ENCODE peak calls at places on chromosomes 4 and X, in six cellular contexts. S, L, H, U, T and R are unnamed samples.

GRCh38 chr4:185578284-185578683 is 43.0 kb upstream of the PDLIM3 start:
- DNase-seq in S (no peak), L (no peak), H (no peak), U (no peak), T (no peak), R (no peak)

GRCh38 chr4:17552427-17552826 is 24.6 kb upstream of the LAP3 start:
- DNase-seq in S (no peak), L (no peak), H (no peak), U (no peak), T (no peak), R (no peak)

GRCh38 chrX:122552291-122552800 is 631.7 kb upstream of the GRIA3 start:
- DNase-seq in S (no peak), L (no peak), H (peak; percentile 48), U (no peak), T (no peak), R (no peak)

GRCh38 chrX:73131276-73131675 is 52.0 kb upstream of the PABPC1L2A start:
- DNase-seq in S (no peak), L (no peak), H (no peak), U (no peak), T (no peak), R (no peak)

GRCh38 chr4:25154594-25155265 is 5.5 kb downstream of the SEPSECS start:
- DNase-seq in S (no peak), L (no peak), H (no peak), U (no peak), T (no peak), R (no peak)

GRCh38 chr4:126192506-126192905 is 877.8 kb downstream of the FAT4 start:
- DNase-seq in S (no peak), L (no peak), H (no peak), U (no peak), T (no peak), R (no peak)

GRCh38 chrX:115642895-115643530 is 82.0 kb downstream of the PLS3 start:
- DNase-seq in S (peak; percentile 54), L (no peak), H (peak; percentile 87), U (peak; percentile 45), T (peak; percentile 77), R (peak; percentile 31)

GRCh38 chr4:70511365-70511764 is 7.0 kb upstream of the AMTN start:
- DNase-seq in S (no peak), L (no peak), H (no peak), U (no peak), T (no peak), R (no peak)

GRCh38 chr4:88900432-88900831 is 156.6 kb downstream of the FAM13A start:
- DNase-seq in S (no peak), L (no peak), H (peak; percentile 45), U (no peak), T (peak; percentile 81), R (no peak)

GRCh38 chr4:162272215-162272614 is 108.4 kb upstream of the FSTL5 start:
- DNase-seq in S (no peak), L (no peak), H (no peak), U (no peak), T (no peak), R (no peak)

GRCh38 chrX:48514126-48514806 is 5.5 kb downstream of the PORCN start:
- DNase-seq in S (no peak), L (no peak), H (no peak), U (no peak), T (no peak), R (no peak)

GRCh38 chr4:26088433-26088928 is 174.5 kb downstream of the SMIM20 start:
- DNase-seq in S (no peak), L (no peak), H (peak; percentile 26), U (no peak), T (peak; percentile 78), R (peak; percentile 34)

GRCh38 chrX:103722505-103722904 is 11.8 kb downstream of the TMEM31 start:
- DNase-seq in S (no peak), L (peak; percentile 14), H (peak; percentile 41), U (no peak), T (peak; percentile 46), R (no peak)

GRCh38 chrX:72142931-72143709 is 11.4 kb upstream of the RTL5 start:
- DNase-seq in S (no peak), L (no peak), H (no peak), U (no peak), T (no peak), R (no peak)

DNA sequence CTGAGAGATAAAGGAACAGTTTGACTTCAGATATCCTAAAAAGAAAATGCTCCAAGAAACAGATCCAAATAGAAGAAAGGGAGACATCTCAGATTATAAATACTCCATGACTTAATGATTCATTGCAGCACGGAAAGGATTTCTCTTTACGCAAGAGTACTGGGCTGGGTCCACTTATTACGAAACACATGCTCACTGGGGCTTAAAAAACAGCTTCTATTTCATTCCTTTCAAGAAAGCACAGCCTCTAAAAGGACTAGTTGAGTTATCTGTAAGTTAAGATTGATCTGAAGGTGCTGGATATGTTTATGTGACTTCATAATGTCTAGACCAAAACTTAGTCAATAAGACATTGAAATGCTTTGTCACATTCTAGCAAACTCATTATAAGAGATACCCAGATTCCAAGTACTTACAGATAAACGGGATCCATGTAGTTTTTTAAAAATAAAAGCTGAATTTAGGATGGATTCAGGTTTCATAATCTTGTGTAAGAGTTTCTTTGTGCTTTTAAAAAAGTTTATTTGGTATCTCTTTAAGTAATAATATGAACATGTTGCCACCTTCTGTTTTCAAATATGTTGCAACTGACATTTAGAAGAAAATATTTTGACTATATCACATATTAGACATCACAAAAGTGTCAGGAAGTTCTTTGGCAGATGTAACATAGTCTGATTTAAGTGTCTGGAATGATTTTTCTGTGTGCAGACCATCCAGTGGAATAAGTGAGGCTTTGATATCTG is 109.5 kb upstream of the MYOZ2 start:
- DNase-seq in S (no peak), L (no peak), H (peak; percentile 96), U (no peak), T (peak; percentile 93), R (no peak)
- H3K4me3 ChIP-seq in S (no peak overlapping the region), L (peak overlapping the region; percentile 24), H (peak overlapping the region; percentile 82), U (no peak overlapping the region), T (no peak overlapping the region), R (no peak overlapping the region)

GRCh38 chr4:157358851-157359250 is 138.3 kb downstream of the GRIA2 start:
- DNase-seq in S (no peak), L (no peak), H (no peak), U (no peak), T (no peak), R (no peak)
- H3K27me3 ChIP-seq in S (no peaks in the 10 kb centered on the region), L (no peaks in the 10 kb centered on the region), H (no peaks in the 10 kb centered on the region), U (no peaks in the 10 kb centered on the region), T (no peaks in the 10 kb centered on the region), R (no peaks in the 10 kb centered on the region)

DNA sequence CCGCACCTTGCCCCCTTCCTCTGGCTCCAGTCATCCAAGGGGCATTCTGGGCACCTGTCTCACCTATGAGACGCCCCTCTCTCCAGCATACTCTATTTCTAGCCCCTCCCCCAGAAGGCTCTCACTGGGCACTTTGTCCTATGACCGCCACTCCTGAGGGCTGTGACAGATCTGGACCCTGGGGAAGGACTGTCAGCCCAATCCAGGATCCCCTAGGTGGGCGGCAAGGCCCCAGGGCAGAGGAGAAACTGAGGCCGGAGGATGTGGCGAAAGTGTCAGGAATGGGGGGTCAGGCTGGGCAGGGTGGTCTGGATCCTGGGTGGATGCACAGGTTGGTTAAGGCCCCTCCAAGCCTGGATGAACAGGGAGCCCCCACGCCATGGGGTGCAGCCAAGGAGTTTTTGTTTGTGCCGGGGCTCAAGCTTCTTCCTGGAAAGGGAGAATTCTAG is 16.2 kb upstream of the NAT8L start:
- DNase-seq in S (no peak), L (no peak), H (no peak), U (no peak), T (no peak), R (no peak)
- H3K4me3 ChIP-seq in S (peak overlapping the region; percentile 81), L (peak overlapping the region; percentile 79), H (no peak overlapping the region), U (peak overlapping the region; percentile 24), T (no peak overlapping the region), R (no peak overlapping the region)

GRCh38 chr4:40520533-40520932 is 109.1 kb downstream of the RBM47 start:
- DNase-seq in S (no peak), L (no peak), H (no peak), U (no peak), T (no peak), R (no peak)

GRCh38 chr4:40521957-40522356 is 107.7 kb downstream of the RBM47 start:
- DNase-seq in S (no peak), L (no peak), H (no peak), U (no peak), T (no peak), R (no peak)

GRCh38 chr4:40524642-40525041 is 105.0 kb downstream of the RBM47 start:
- DNase-seq in S (no peak), L (peak; percentile 20), H (peak; percentile 25), U (no peak), T (peak; percentile 61), R (no peak)

GRCh38 chr4:40525811-40526598 is 103.7 kb downstream of the RBM47 start:
- DNase-seq in S (no peak), L (no peak), H (peak; percentile 94), U (no peak), T (peak; percentile 88), R (no peak)

GRCh38 chr4:40523581-40523980 is 106.1 kb downstream of the RBM47 start:
- DNase-seq in S (no peak), L (no peak), H (no peak), U (no peak), T (no peak), R (no peak)
- H3K27me3 ChIP-seq in S (no peaks in the 10 kb centered on the region), L (no peaks in the 10 kb centered on the region), H (no peaks in the 10 kb centered on the region), U (no peaks in the 10 kb centered on the region), T (no peaks in the 10 kb centered on the region), R (no peaks in the 10 kb centered on the region)

GRCh38 chr4:10018818-10019438 is 2.4 kb downstream of the SLC2A9 start:
- DNase-seq in S (peak; percentile 86), L (peak; percentile 99), H (peak; percentile 84), U (peak; percentile 91), T (peak; percentile 93), R (peak; percentile 94)
- H3K4me3 ChIP-seq in S (peak overlapping the region; percentile 19), L (peak overlapping the region; percentile 66), H (peak overlapping the region; percentile 83), U (peak overlapping the region; percentile 66), T (peak overlapping the region; percentile 29), R (peak overlapping the region; percentile 74)